ENCODE peak calls at places on chromosomes 13 and 19, in seven cellular contexts. O is cardiac fibroblast; W is fibroblast of mammary gland; Z is right atrium auricular region; Y is brain microvascular endothelial cell; I is CD8-positive, alpha-beta T cell; K is small intestine. F is an unnamed sample.

GRCh38 chr19:6886272-6886671 is 1.1 kb upstream of the ADGRE1 start:
- DNase-seq in O (no peak), W (no peak), Z (no peak), Y (no peak), I (no peak), K (no peak), F (no peak)

GRCh38 chr19:16073988-16074387 is 2.3 kb upstream of the TPM4 start:
- DNase-seq in O (no peak), W (no peak), Z (no peak), Y (no peak), I (no peak), K (no peak), F (no peak)

GRCh38 chr13:111420113-111420876 is 99.9 kb downstream of the TEX29 start:
- DNase-seq in O (no peak), W (no peak), Z (no peak), Y (no peak), I (no peak), K (no peak), F (no peak)

GRCh38 chr13:80399340-80400163 is 58.6 kb upstream of the SPRY2 start:
- DNase-seq in O (no peak), W (peak; percentile 8), Z (no peak), Y (no peak), I (no peak), K (peak; percentile 26), F (peak; percentile 89)

GRCh38 chr19:19304186-19304975 is 15.9 kb downstream of the SUGP1 start:
- DNase-seq in O (peak; percentile 19), W (no peak), Z (no peak), Y (no peak), I (no peak), K (no peak), F (no peak)

GRCh38 chr19:32223595-32224370 is 121.6 kb upstream of the ZNF507 start:
- DNase-seq in O (no peak), W (no peak), Z (no peak), Y (no peak), I (no peak), K (no peak), F (peak; percentile 9)

GRCh38 chr13:30157616-30157993 is 149.7 kb downstream of the KATNAL1 start:
- DNase-seq in O (no peak), W (no peak), Z (no peak), Y (no peak), I (no peak), K (no peak), F (no peak)

GRCh38 chr13:109361562-109361961 is 424.8 kb downstream of the IRS2 start:
- DNase-seq in O (no peak), W (no peak), Z (no peak), Y (no peak), I (no peak), K (no peak), F (no peak)

GRCh38 chr19:33500991-33501390 is 20.6 kb downstream of the PEPD start:
- DNase-seq in O (no peak), W (no peak), Z (no peak), Y (no peak), I (no peak), K (no peak), F (no peak)

GRCh38 chr13:28819748-28820098 is 416 bp upstream of the MTUS2 start:
- DNase-seq in O (peak; percentile 36), W (peak; percentile 19), Z (no peak), Y (no peak), I (peak; percentile 4), K (peak; percentile 46), F (no peak)
- H3K4me3 ChIP-seq in O (no peak overlapping the region), W (no peak overlapping the region), Z (peak overlapping the region; percentile 60), Y (peak overlapping the region; percentile 34), I (no peak overlapping the region), K (no peak overlapping the region), F (peak overlapping the region; percentile 6)

GRCh38 chr13:74037762-74038161 is 96.4 kb downstream of the KLF12 start:
- DNase-seq in O (no peak), W (no peak), Z (no peak), Y (no peak), I (no peak), K (no peak), F (no peak)

GRCh38 chr13:74032325-74032724 is 101.9 kb downstream of the KLF12 start:
- DNase-seq in O (no peak), W (no peak), Z (no peak), Y (no peak), I (no peak), K (no peak), F (no peak)

GRCh38 chr13:74039154-74039553 is 95.0 kb downstream of the KLF12 start:
- DNase-seq in O (no peak), W (no peak), Z (no peak), Y (no peak), I (no peak), K (no peak), F (no peak)

GRCh38 chr13:74036373-74036772 is 97.8 kb downstream of the KLF12 start:
- DNase-seq in O (no peak), W (no peak), Z (no peak), Y (no peak), I (no peak), K (no peak), F (peak; percentile 93)

DNA sequence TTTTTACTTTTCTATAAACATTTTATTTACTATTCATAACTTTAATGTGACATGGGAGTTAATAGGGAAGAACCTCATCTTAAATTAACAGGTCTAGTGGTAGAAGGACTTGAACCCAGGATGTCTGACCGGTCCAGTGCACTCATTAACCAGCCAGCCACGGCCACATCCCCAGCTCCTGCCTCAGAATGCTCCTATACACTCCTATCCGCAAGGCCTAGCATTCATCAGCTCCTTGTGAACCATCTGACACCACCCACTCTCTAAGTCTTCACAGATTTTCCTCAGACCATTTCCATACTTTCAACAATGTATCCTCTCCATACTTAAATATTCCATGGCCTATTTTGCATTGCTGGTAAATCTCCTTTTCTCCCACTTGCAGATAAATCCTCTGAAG is 98.3 kb downstream of the KLF12 start:
- DNase-seq in O (no peak), W (no peak), Z (no peak), Y (no peak), I (no peak), K (no peak), F (no peak)
- H3K4me3 ChIP-seq in O (no peak overlapping the region), W (no peak overlapping the region), Z (no peak overlapping the region), Y (no peak overlapping the region), I (no peak overlapping the region), K (no peak overlapping the region), F (no peak overlapping the region)

DNA sequence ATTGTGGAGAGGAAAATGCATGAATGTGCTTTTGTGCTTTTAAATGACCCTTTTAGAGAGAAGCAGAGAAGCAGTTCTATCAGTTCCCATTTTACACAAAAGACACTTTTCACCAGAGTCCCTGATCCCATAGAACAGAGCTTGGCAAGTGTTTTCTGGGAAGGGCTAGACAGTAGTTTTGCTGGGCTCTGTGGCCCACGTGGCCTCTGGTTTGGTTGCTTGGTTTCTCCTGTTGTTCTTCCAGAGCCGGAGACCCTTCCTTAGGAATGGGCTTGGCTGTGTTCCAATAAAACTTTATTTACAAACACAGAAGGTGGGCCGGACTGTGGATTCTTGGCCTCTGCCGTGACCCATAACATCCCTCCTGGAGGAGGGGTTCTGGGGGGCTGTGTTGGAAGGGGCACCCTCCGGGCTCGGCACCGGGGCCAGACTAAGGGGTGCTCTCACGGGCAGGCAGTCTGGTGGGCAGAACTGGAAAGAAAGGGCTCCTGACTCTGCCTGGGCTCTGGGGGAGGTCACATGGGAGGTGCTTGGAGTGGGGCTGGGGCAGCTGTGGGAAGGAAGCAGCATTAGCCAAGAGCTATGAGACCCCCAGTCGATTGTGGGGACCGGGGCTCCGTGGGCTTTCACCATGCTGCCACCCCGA is 3.2 kb downstream of the SPPL2B start:
- DNase-seq in O (no peak), W (no peak), Z (no peak), Y (no peak), I (no peak), K (no peak), F (no peak)
- H3K4me3 ChIP-seq in O (no peak overlapping the region), W (no peak overlapping the region), Z (no peak overlapping the region), Y (no peak overlapping the region), I (peak overlapping the region; percentile 2), K (no peak overlapping the region), F (no peak overlapping the region)

DNA sequence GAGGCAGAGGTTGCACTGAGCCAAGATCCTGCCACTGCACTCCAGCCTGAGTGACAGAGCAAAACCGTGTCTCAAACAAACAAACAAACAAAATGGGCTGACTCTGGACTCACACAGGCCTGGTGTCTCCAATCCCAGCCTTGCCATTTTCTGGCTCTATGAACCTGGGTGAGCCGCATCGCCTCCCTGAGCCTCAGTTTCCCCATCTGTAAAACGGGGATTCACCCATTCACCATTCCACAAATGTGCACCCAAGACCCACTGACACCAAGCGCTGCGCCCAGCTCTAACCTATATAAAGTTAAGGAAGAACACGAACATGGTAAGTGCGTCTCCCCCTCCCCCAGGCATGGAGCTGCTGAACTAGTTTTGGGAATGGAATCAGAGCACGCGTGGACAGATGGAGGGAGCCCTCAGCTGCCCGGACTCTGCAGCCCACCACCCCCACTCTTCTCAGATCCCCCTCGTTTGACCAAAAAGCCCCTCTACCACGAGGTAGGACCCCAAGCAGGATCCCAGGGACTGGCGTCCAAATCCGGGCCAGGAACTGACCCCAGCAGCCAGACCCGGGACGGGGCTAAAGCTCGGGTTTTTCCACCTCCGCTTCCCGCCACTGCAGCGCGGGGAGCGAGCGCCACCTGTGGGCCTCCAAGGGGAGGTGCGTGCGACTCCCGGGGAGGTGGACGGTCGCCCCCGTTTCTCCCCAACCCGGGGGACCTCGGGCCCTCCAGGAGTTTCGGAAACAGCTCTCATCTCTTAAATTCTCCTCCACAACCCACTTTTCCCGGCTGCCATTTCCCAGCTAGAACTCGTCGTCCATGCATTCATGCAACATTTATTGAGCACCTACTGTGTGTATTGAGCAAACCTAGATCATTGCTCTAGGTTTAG is 33.0 kb upstream of the ADGRE5 start:
- DNase-seq in O (peak; percentile 61), W (peak; percentile 43), Z (peak; percentile 64), Y (no peak), I (peak; percentile 56), K (peak; percentile 68), F (no peak)
- H3K4me3 ChIP-seq in O (peak overlapping the region; percentile 28), W (peak overlapping the region; percentile 13), Z (peak overlapping the region; percentile 35), Y (peak overlapping the region; percentile 32), I (peak overlapping the region; percentile 20), K (no peak overlapping the region), F (no peak overlapping the region)

GRCh38 chr19:13013649-13014048 is 18.4 kb downstream of the NFIX start:
- DNase-seq in O (no peak), W (peak; percentile 63), Z (no peak), Y (no peak), I (no peak), K (no peak), F (no peak)
- H3K4me3 ChIP-seq in O (peak overlapping the region; percentile 48), W (peak overlapping the region; percentile 45), Z (peak overlapping the region; percentile 42), Y (peak overlapping the region; percentile 51), I (peak overlapping the region; percentile 44), K (no peak overlapping the region), F (no peak overlapping the region)

GRCh38 chr13:95676100-95676774 is 702 bp upstream of the DNAJC3 start:
- DNase-seq in O (peak; percentile 46), W (peak; percentile 31), Z (no peak), Y (no peak), I (peak; percentile 12), K (peak; percentile 65), F (peak; percentile 69)
- H3K4me3 ChIP-seq in O (peak overlapping the region; percentile 80), W (peak overlapping the region; percentile 83), Z (peak overlapping the region; percentile 86), Y (peak overlapping the region; percentile 81), I (peak overlapping the region; percentile 88), K (peak overlapping the region; percentile 63), F (peak overlapping the region; percentile 73)

GRCh38 chr19:850979-851335 is 1.1 kb upstream of the ELANE start:
- DNase-seq in O (no peak), W (no peak), Z (no peak), Y (no peak), I (no peak), K (no peak), F (no peak)
- H3K4me3 ChIP-seq in O (peak overlapping the region; percentile 13), W (peak overlapping the region; percentile 13), Z (peak overlapping the region; percentile 21), Y (no peak overlapping the region), I (no peak overlapping the region), K (no peak overlapping the region), F (no peak overlapping the region)

F was measured in bronchial epithelial cell.